ENCODE peak calls at places on chromosomes 5 and 9, in eight cellular contexts. One of them, this sample, is unnamed.

GRCh38 chr5:173771058-173771742 is 116.9 kb upstream of the CPEB4 start:
- DNase-seq in GM13977: no peak
- DNase-seq in mammary epithelial cell: no peak
- DNase-seq in GM23338: peak
- DNase-seq in cardiac fibroblast: no peak
- DNase-seq in breast epithelium: no peak
- DNase-seq in IMR-90: no peak
- DNase-seq in H1: no peak
- DNase-seq in this sample: no peak

GRCh38 chr9:2192356-2192979 is 177.3 kb downstream of the SMARCA2 start:
- DNase-seq in GM13977: no peak
- DNase-seq in mammary epithelial cell: no peak
- DNase-seq in GM23338: no peak
- DNase-seq in cardiac fibroblast: no peak
- DNase-seq in breast epithelium: no peak
- DNase-seq in IMR-90: peak
- DNase-seq in H1: no peak
- DNase-seq in this sample: no peak

GRCh38 chr9:126151671-126152050 is 175.0 kb upstream of the MVB12B start:
- DNase-seq in GM13977: no peak
- DNase-seq in mammary epithelial cell: no peak
- DNase-seq in GM23338: no peak
- DNase-seq in cardiac fibroblast: no peak
- DNase-seq in breast epithelium: no peak
- DNase-seq in IMR-90: no peak
- DNase-seq in H1: no peak
- DNase-seq in this sample: no peak

GRCh38 chr5:78829811-78830499 is 155.2 kb downstream of the ARSB start:
- DNase-seq in GM13977: no peak
- DNase-seq in mammary epithelial cell: no peak
- DNase-seq in GM23338: no peak
- DNase-seq in cardiac fibroblast: peak
- DNase-seq in breast epithelium: peak
- DNase-seq in IMR-90: peak
- DNase-seq in H1: no peak
- DNase-seq in this sample: peak

GRCh38 chr5:96297867-96298266 is 135.2 kb downstream of the PCSK1 start:
- DNase-seq in GM13977: no peak
- DNase-seq in mammary epithelial cell: peak
- DNase-seq in GM23338: no peak
- DNase-seq in cardiac fibroblast: peak
- DNase-seq in breast epithelium: no peak
- DNase-seq in IMR-90: peak
- DNase-seq in H1: no peak
- DNase-seq in this sample: peak

GRCh38 chr5:65722575-65723424 is 795 bp downstream of the NLN start:
- DNase-seq in GM13977: peak
- DNase-seq in mammary epithelial cell: peak
- DNase-seq in GM23338: peak
- DNase-seq in cardiac fibroblast: peak
- DNase-seq in breast epithelium: no peak
- DNase-seq in IMR-90: peak
- DNase-seq in H1: no peak
- DNase-seq in this sample: peak

GRCh38 chr9:93122721-93123221 is 11.3 kb downstream of the NINJ1 start:
- DNase-seq in GM13977: no peak
- DNase-seq in mammary epithelial cell: no peak
- DNase-seq in GM23338: no peak
- DNase-seq in cardiac fibroblast: no peak
- DNase-seq in breast epithelium: no peak
- DNase-seq in IMR-90: no peak
- DNase-seq in H1: no peak
- DNase-seq in this sample: no peak

GRCh38 chr5:125306741-125307140 is 560.3 kb upstream of the ZNF608 start:
- DNase-seq in GM13977: no peak
- DNase-seq in mammary epithelial cell: no peak
- DNase-seq in GM23338: no peak
- DNase-seq in cardiac fibroblast: no peak
- DNase-seq in breast epithelium: no peak
- DNase-seq in IMR-90: no peak
- DNase-seq in H1: no peak
- DNase-seq in this sample: no peak

GRCh38 chr9:15867334-15867733 is 314.5 kb downstream of the CCDC171 start:
- DNase-seq in GM13977: no peak
- DNase-seq in mammary epithelial cell: no peak
- DNase-seq in GM23338: no peak
- DNase-seq in cardiac fibroblast: no peak
- DNase-seq in breast epithelium: no peak
- DNase-seq in IMR-90: no peak
- DNase-seq in H1: no peak
- DNase-seq in this sample: no peak

GRCh38 chr9:96379461-96379860 is 4.0 kb downstream of the SLC35D2 start:
- DNase-seq in GM13977: no peak
- DNase-seq in mammary epithelial cell: no peak
- DNase-seq in GM23338: no peak
- DNase-seq in cardiac fibroblast: no peak
- DNase-seq in breast epithelium: no peak
- DNase-seq in IMR-90: peak
- DNase-seq in H1: no peak
- DNase-seq in this sample: no peak

GRCh38 chr5:99331061-99331460 is 402.3 kb upstream of the CHD1 start:
- DNase-seq in GM13977: no peak
- DNase-seq in mammary epithelial cell: no peak
- DNase-seq in GM23338: no peak
- DNase-seq in cardiac fibroblast: no peak
- DNase-seq in breast epithelium: no peak
- DNase-seq in IMR-90: no peak
- DNase-seq in H1: no peak
- DNase-seq in this sample: no peak

GRCh38 chr9:106286249-106286648 is 576.7 kb upstream of the ZNF462 start:
- DNase-seq in GM13977: no peak
- DNase-seq in mammary epithelial cell: peak
- DNase-seq in GM23338: peak
- DNase-seq in cardiac fibroblast: no peak
- DNase-seq in breast epithelium: no peak
- DNase-seq in IMR-90: no peak
- DNase-seq in H1: peak
- DNase-seq in this sample: peak

GRCh38 chr9:125966959-125967711 is 220.0 kb downstream of the PBX3 start:
- DNase-seq in GM13977: no peak
- DNase-seq in mammary epithelial cell: no peak
- DNase-seq in GM23338: no peak
- DNase-seq in cardiac fibroblast: no peak
- DNase-seq in breast epithelium: no peak
- DNase-seq in IMR-90: no peak
- DNase-seq in H1: no peak
- DNase-seq in this sample: no peak

GRCh38 chr5:169599451-169599850 is 15.9 kb downstream of the SPDL1 start:
- DNase-seq in GM13977: no peak
- DNase-seq in mammary epithelial cell: no peak
- DNase-seq in GM23338: no peak
- DNase-seq in cardiac fibroblast: peak
- DNase-seq in breast epithelium: no peak
- DNase-seq in IMR-90: peak
- DNase-seq in H1: no peak
- DNase-seq in this sample: no peak

GRCh38 chr5:142250119-142250518 is 74.7 kb downstream of the SPRY4 start:
- DNase-seq in GM13977: no peak
- DNase-seq in mammary epithelial cell: no peak
- DNase-seq in GM23338: no peak
- DNase-seq in cardiac fibroblast: no peak
- DNase-seq in breast epithelium: no peak
- DNase-seq in IMR-90: no peak
- DNase-seq in H1: no peak
- DNase-seq in this sample: no peak

GRCh38 chr9:36986548-36987408 is 47.3 kb downstream of the PAX5 start:
- DNase-seq in GM13977: no peak
- DNase-seq in mammary epithelial cell: no peak
- DNase-seq in GM23338: peak
- DNase-seq in cardiac fibroblast: no peak
- DNase-seq in breast epithelium: no peak
- DNase-seq in IMR-90: no peak
- DNase-seq in H1: no peak
- DNase-seq in this sample: no peak

GRCh38 chr5:116378007-116378831 is 196.4 kb downstream of the SEMA6A start:
- DNase-seq in GM13977: no peak
- DNase-seq in mammary epithelial cell: no peak
- DNase-seq in GM23338: no peak
- DNase-seq in cardiac fibroblast: no peak
- DNase-seq in breast epithelium: no peak
- DNase-seq in IMR-90: no peak
- DNase-seq in H1: no peak
- DNase-seq in this sample: no peak

GRCh38 chr5:59187772-59188347 is 605.0 kb downstream of the RAB3C start:
- DNase-seq in GM13977: no peak
- DNase-seq in mammary epithelial cell: no peak
- DNase-seq in GM23338: peak
- DNase-seq in cardiac fibroblast: peak
- DNase-seq in breast epithelium: no peak
- DNase-seq in IMR-90: peak
- DNase-seq in H1: no peak
- DNase-seq in this sample: peak

GRCh38 chr5:29382735-29383280 is 1810.7 kb upstream of the CDH6 start:
- DNase-seq in GM13977: no peak
- DNase-seq in mammary epithelial cell: no peak
- DNase-seq in GM23338: peak
- DNase-seq in cardiac fibroblast: no peak
- DNase-seq in breast epithelium: no peak
- DNase-seq in IMR-90: no peak
- DNase-seq in H1: no peak
- DNase-seq in this sample: no peak

GRCh38 chr5:8633706-8634105 is 764.8 kb downstream of the MTRR start:
- DNase-seq in GM13977: no peak
- DNase-seq in mammary epithelial cell: peak
- DNase-seq in GM23338: no peak
- DNase-seq in cardiac fibroblast: peak
- DNase-seq in breast epithelium: no peak
- DNase-seq in IMR-90: peak
- DNase-seq in H1: no peak
- DNase-seq in this sample: peak

GRCh38 chr9:114289571-114290481 is 33.1 kb upstream of the ORM1 start:
- DNase-seq in GM13977: no peak
- DNase-seq in mammary epithelial cell: no peak
- DNase-seq in GM23338: no peak
- DNase-seq in cardiac fibroblast: no peak
- DNase-seq in breast epithelium: no peak
- DNase-seq in IMR-90: no peak
- DNase-seq in H1: no peak
- DNase-seq in this sample: no peak

GRCh38 chr5:74966151-74967050 is 86.0 kb downstream of the GCNT4 start:
- DNase-seq in GM13977: no peak
- DNase-seq in mammary epithelial cell: no peak
- DNase-seq in GM23338: peak
- DNase-seq in cardiac fibroblast: no peak
- DNase-seq in breast epithelium: no peak
- DNase-seq in IMR-90: peak
- DNase-seq in H1: no peak
- DNase-seq in this sample: no peak

GRCh38 chr9:69165581-69165980 is 8.5 kb upstream of the TJP2 start:
- DNase-seq in GM13977: no peak
- DNase-seq in mammary epithelial cell: no peak
- DNase-seq in GM23338: no peak
- DNase-seq in cardiac fibroblast: no peak
- DNase-seq in breast epithelium: no peak
- DNase-seq in IMR-90: no peak
- DNase-seq in H1: no peak
- DNase-seq in this sample: no peak

GRCh38 chr9:4380406-4380805 is 80.5 kb upstream of the GLIS3 start:
- DNase-seq in GM13977: no peak
- DNase-seq in mammary epithelial cell: no peak
- DNase-seq in GM23338: no peak
- DNase-seq in cardiac fibroblast: no peak
- DNase-seq in breast epithelium: no peak
- DNase-seq in IMR-90: no peak
- DNase-seq in H1: no peak
- DNase-seq in this sample: no peak

GRCh38 chr5:137329581-137329980 is 169.5 kb downstream of the SPOCK1 start:
- DNase-seq in GM13977: no peak
- DNase-seq in mammary epithelial cell: no peak
- DNase-seq in GM23338: no peak
- DNase-seq in cardiac fibroblast: no peak
- DNase-seq in breast epithelium: no peak
- DNase-seq in IMR-90: no peak
- DNase-seq in H1: no peak
- DNase-seq in this sample: no peak

GRCh38 chr9:34562136-34562745 is 27.3 kb downstream of the CNTFR start:
- DNase-seq in GM13977: peak
- DNase-seq in mammary epithelial cell: no peak
- DNase-seq in GM23338: peak
- DNase-seq in cardiac fibroblast: no peak
- DNase-seq in breast epithelium: no peak
- DNase-seq in IMR-90: no peak
- DNase-seq in H1: no peak
- DNase-seq in this sample: peak
- TF ChIP-seq CTCF in GM13977: peak
- TF ChIP-seq CTCF in mammary epithelial cell: peak
- TF ChIP-seq CTCF in GM23338: peak
- TF ChIP-seq CTCF in cardiac fibroblast: peak
- TF ChIP-seq CTCF in breast epithelium: peak
- TF ChIP-seq CTCF in IMR-90: peak
- TF ChIP-seq CTCF in H1: peak
- TF ChIP-seq CTCF in this sample: peak

GRCh38 chr9:99336005-99336404 is 113.9 kb downstream of the SEC61B start:
- DNase-seq in GM13977: no peak
- DNase-seq in mammary epithelial cell: no peak
- DNase-seq in GM23338: peak
- DNase-seq in cardiac fibroblast: no peak
- DNase-seq in breast epithelium: no peak
- DNase-seq in IMR-90: no peak
- DNase-seq in H1: no peak
- DNase-seq in this sample: no peak
- TF ChIP-seq CTCF in GM13977: no peak
- TF ChIP-seq CTCF in mammary epithelial cell: no peak
- TF ChIP-seq CTCF in GM23338: no peak
- TF ChIP-seq CTCF in cardiac fibroblast: no peak
- TF ChIP-seq CTCF in breast epithelium: no peak
- TF ChIP-seq CTCF in IMR-90: no peak
- TF ChIP-seq CTCF in H1: no peak
- TF ChIP-seq CTCF in this sample: no peak

GRCh38 chr5:168020522-168021294 is 270.7 kb upstream of the WWC1 start:
- DNase-seq in GM13977: no peak
- DNase-seq in mammary epithelial cell: no peak
- DNase-seq in GM23338: no peak
- DNase-seq in cardiac fibroblast: peak
- DNase-seq in breast epithelium: no peak
- DNase-seq in IMR-90: peak
- DNase-seq in H1: no peak
- DNase-seq in this sample: peak
- TF ChIP-seq CTCF in GM13977: no peak
- TF ChIP-seq CTCF in mammary epithelial cell: peak
- TF ChIP-seq CTCF in GM23338: peak
- TF ChIP-seq CTCF in cardiac fibroblast: peak
- TF ChIP-seq CTCF in breast epithelium: no peak
- TF ChIP-seq CTCF in IMR-90: peak
- TF ChIP-seq CTCF in H1: peak
- TF ChIP-seq CTCF in this sample: peak

DNA sequence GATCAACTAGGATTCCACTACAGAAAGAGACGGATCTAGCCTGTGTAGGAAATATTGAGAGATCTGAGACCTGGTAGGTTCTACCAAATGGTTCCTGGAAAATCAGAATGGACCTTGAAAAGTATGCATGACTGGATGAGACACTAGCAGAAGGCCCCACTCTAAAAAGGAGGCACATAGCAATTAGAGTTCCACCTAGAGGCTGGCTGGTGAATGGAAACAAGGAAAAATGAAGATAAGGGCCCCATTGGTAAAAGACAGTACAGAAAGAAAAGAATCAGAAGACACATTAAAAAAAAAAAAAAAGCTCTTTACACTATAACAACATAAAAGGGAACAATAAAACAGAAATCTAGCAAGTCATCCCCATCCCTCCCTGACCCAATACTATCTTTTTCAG is 518.5 kb downstream of the NR2F1-AS1 start:
- DNase-seq in GM13977: no peak
- DNase-seq in mammary epithelial cell: no peak
- DNase-seq in GM23338: peak
- DNase-seq in cardiac fibroblast: peak
- DNase-seq in breast epithelium: no peak
- DNase-seq in IMR-90: no peak
- DNase-seq in H1: no peak
- DNase-seq in this sample: peak
- TF ChIP-seq CTCF in GM13977: peak
- TF ChIP-seq CTCF in mammary epithelial cell: peak
- TF ChIP-seq CTCF in GM23338: peak
- TF ChIP-seq CTCF in cardiac fibroblast: peak
- TF ChIP-seq CTCF in breast epithelium: no peak
- TF ChIP-seq CTCF in IMR-90: peak
- TF ChIP-seq CTCF in H1: peak
- TF ChIP-seq CTCF in this sample: peak

This sample was measured in fibroblast of mammary gland.